ENCODE peak calls at places on chromosomes 2 and 18, in nine cellular contexts. P is heart left ventricle, B is GM12864, C is neural progenitor cell, I is astrocyte of the cerebellum, E is AG04450, L is uterus, O is left ventricle myocardium inferior, Y is thyroid gland. Z is an unnamed sample.

GRCh38 chr2:96100893-96101304 is 15.5 kb downstream of the ADRA2B start:
- DNase-seq in L (no peak), Y (no peak), I (no peak), E (no peak), P (no peak), O (no peak), C (no peak), B (no peak), Z (no peak)

GRCh38 chr2:64453710-64454315 is at the start of gene LGALSL:
- DNase-seq in I (no peak), E (no peak), P (peak), Y (peak), B (no peak), L (no peak), O (peak), C (peak), Z (peak)

GRCh38 chr18:39105095-39105494 is 1539.5 kb upstream of the CELF4 start:
- DNase-seq in L (no peak), Y (no peak), O (no peak), C (no peak), P (no peak), I (no peak), E (no peak), B (no peak), Z (no peak)

GRCh38 chr2:178833382-178833781 is 26.2 kb upstream of the TTN start:
- DNase-seq in Y (no peak), P (no peak), I (no peak), O (no peak), B (no peak), C (no peak), L (no peak), E (no peak), Z (no peak)

GRCh38 chr2:181312515-181312927 is 144.7 kb upstream of the ITGA4 start:
- DNase-seq in E (no peak), C (no peak), O (no peak), Y (no peak), I (no peak), B (peak), P (no peak), L (no peak), Z (no peak)

GRCh38 chr2:9538000-9538507 is 17.6 kb downstream of the ADAM17 start:
- DNase-seq in C (no peak), I (peak), Y (no peak), E (no peak), B (no peak), O (no peak), P (no peak), L (no peak), Z (peak)

GRCh38 chr2:211454684-211455083 is 898.3 kb downstream of the CPS1 start:
- DNase-seq in I (no peak), B (no peak), O (no peak), E (no peak), Y (peak), C (peak), L (no peak), P (no peak), Z (no peak)

GRCh38 chr18:21897811-21898210 is 157.2 kb downstream of the MIB1 start:
- DNase-seq in Y (peak), C (peak), P (peak), L (no peak), B (peak), O (no peak), E (no peak), I (peak), Z (peak)

GRCh38 chr18:79487198-79488165 is 91.8 kb downstream of the NFATC1 start:
- DNase-seq in P (peak), Y (no peak), B (no peak), E (no peak), O (peak), I (no peak), L (no peak), C (no peak), Z (no peak)

GRCh38 chr18:7645756-7646155 is 78.6 kb downstream of the PTPRM start:
- DNase-seq in O (no peak), E (no peak), I (no peak), Y (peak), L (no peak), C (no peak), B (no peak), P (no peak), Z (no peak)

GRCh38 chr18:76349067-76349715 is 145.9 kb downstream of the ZNF516 start:
- DNase-seq in C (peak), B (peak), I (peak), E (no peak), Y (peak), O (peak), L (peak), P (peak), Z (peak)

GRCh38 chr2:17506736-17507616 is 11.3 kb downstream of the RAD51AP2 start:
- DNase-seq in P (no peak), B (no peak), I (no peak), E (no peak), C (no peak), O (no peak), L (no peak), Y (no peak), Z (no peak)

GRCh38 chr2:68745006-68745405 is 10.4 kb downstream of the ARHGAP25 start:
- DNase-seq in P (no peak), B (no peak), E (no peak), L (no peak), I (no peak), C (no peak), Y (no peak), O (no peak), Z (no peak)

GRCh38 chr2:181470815-181471214 is 13.6 kb downstream of the ITGA4 start:
- DNase-seq in B (no peak), P (no peak), C (no peak), L (no peak), O (no peak), Y (no peak), E (no peak), I (no peak), Z (no peak)

GRCh38 chr18:13608791-13609552 is 117.4 kb downstream of the FAM210A start:
- DNase-seq in B (no peak), C (no peak), I (no peak), O (no peak), Y (peak), E (no peak), L (no peak), P (no peak), Z (no peak)

GRCh38 chr2:33160217-33160616 is 213.5 kb downstream of the LTBP1 start:
- DNase-seq in B (no peak), E (no peak), Y (no peak), L (no peak), O (no peak), C (no peak), I (peak), P (no peak), Z (peak)

GRCh38 chr2:132690664-132691303 is 20.8 kb upstream of the LYPD1 start:
- DNase-seq in B (no peak), L (no peak), P (no peak), Y (no peak), I (no peak), C (no peak), E (peak), O (no peak), Z (no peak)

GRCh38 chr18:71878226-71878625 is 665.9 kb downstream of the CBLN2 start:
- DNase-seq in E (no peak), P (no peak), I (no peak), B (no peak), O (no peak), L (no peak), Y (no peak), C (no peak), Z (no peak)

GRCh38 chr2:186590538-186591441 is 934 bp downstream of the ITGAV start:
- DNase-seq in B (no peak), I (no peak), Y (peak), L (no peak), O (no peak), E (no peak), C (peak), P (no peak), Z (peak)

GRCh38 chr2:239110595-239111048 is 262.7 kb downstream of the TWIST2 start:
- DNase-seq in O (no peak), L (peak), C (no peak), I (no peak), B (no peak), P (no peak), E (no peak), Y (no peak), Z (no peak)

GRCh38 chr2:6880200-6880733 is 2.7 kb downstream of the RSAD2 start:
- DNase-seq in P (no peak), L (no peak), Y (no peak), O (no peak), I (no peak), C (no peak), E (no peak), B (no peak), Z (no peak)

GRCh38 chr2:122341007-122341406 is 585.6 kb downstream of the TSN start:
- DNase-seq in P (no peak), I (no peak), Y (no peak), L (no peak), O (no peak), C (no peak), E (no peak), B (no peak), Z (peak)

GRCh38 chr2:114346658-114347057 is 95.8 kb upstream of the DPP10 start:
- DNase-seq in E (no peak), I (no peak), Y (no peak), B (no peak), O (no peak), C (no peak), L (no peak), P (no peak), Z (no peak)

GRCh38 chr2:105804266-105804665 is 59.6 kb downstream of the NCK2 start:
- DNase-seq in I (peak), L (no peak), P (no peak), Y (no peak), O (no peak), C (no peak), E (no peak), B (no peak), Z (peak)

GRCh38 chr2:26901326-26902183 is 53.6 kb downstream of the DPYSL5 start:
- DNase-seq in B (no peak), I (no peak), L (no peak), E (no peak), Y (no peak), P (peak), C (peak), O (peak), Z (no peak)

DNA sequence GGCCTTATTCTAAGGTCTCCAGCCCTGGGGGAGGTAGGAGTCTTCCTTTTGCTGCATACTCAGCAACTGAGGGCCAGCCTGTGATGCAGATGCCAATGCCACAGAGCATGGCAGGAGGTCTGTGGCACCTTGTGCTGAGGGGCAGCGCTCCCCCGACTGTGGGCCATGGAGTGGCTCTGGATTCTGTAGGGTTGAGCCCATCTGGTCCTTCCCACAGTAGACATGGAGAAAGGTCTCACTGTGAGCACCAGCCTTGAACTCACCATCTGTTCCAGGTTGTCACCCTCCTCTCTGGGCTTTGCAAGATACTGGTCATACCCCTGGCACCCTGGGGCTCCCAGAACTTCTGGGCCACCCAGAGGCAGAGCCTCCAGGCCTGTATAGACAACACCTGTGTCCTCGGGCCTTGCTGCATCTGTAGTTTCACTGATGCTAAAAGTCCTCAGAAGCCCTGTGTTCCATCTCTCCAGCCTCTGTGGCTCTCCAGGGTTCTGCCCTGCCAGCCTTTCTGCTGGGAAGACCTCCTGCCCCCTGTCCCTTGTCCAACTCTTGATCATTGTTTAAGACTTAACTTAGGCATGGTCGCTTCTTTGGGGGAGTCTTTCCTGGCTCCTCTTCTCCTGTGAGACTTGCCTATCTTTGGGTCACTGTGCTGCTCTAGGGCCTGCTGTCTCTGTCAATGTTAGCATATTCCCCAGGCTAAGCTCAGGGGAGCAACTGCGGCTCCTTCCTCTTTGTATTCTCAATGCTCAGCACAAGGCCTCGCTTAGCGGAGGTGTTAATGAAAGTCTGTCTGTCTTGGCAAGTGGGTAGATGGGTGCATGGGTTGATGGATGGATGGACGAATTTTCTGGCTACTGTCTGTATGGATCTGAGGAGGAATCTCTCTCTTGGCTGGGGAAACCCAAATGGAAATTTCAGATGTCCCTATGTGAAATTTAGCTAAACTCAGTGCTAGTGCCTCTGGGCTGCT is 160.9 kb downstream of the DYSF start:
- DNase-seq in P (no peak), I (no peak), E (no peak), Y (no peak), C (no peak), B (no peak), O (no peak), L (peak), Z (no peak)
- TF ChIP-seq CTCF in P (no peak), I (no peak), E (no peak), Y (no peak), C (no peak), B (no peak), O (no peak), L (no peak), Z (no peak)

GRCh38 chr18:32771169-32771751 is 1.6 kb downstream of the KLHL14 start:
- DNase-seq in E (no peak), P (no peak), L (no peak), C (peak), I (no peak), B (no peak), O (no peak), Y (peak), Z (no peak)

GRCh38 chr18:32770181-32770650 is 2.6 kb downstream of the KLHL14 start:
- DNase-seq in L (no peak), O (no peak), I (no peak), C (peak), Y (peak), B (no peak), E (no peak), P (no peak), Z (no peak)

GRCh38 chr18:32769242-32770180 is 3.3 kb downstream of the KLHL14 start:
- DNase-seq in L (no peak), C (peak), Y (peak), B (no peak), I (no peak), O (no peak), P (no peak), E (no peak), Z (no peak)

GRCh38 chr18:32771871-32772499 is 838 bp downstream of the KLHL14 start:
- DNase-seq in O (no peak), C (peak), E (no peak), L (no peak), Y (peak), I (no peak), B (no peak), P (no peak), Z (no peak)

GRCh38 chr18:32770651-32771168 is 2.1 kb downstream of the KLHL14 start:
- DNase-seq in I (no peak), C (peak), O (no peak), P (no peak), B (no peak), L (no peak), Y (peak), E (no peak), Z (no peak)
- H3K4me3 ChIP-seq in I (peak), C (peak), O (peak), P (peak), B (no peak), L (peak), Y (peak), E (no peak), Z (no peak)

GRCh38 chr2:212517693-212518092 is 20.9 kb downstream of the ERBB4 start:
- DNase-seq in I (no peak), Y (no peak), C (no peak), P (no peak), O (no peak), L (no peak), B (no peak), E (no peak), Z (no peak)
- TF ChIP-seq CTCF in I (peak), Y (no peak), C (no peak), P (no peak), O (no peak), L (no peak), B (no peak), E (no peak), Z (no peak)

GRCh38 chr2:709138-709779 is 32.1 kb upstream of the TMEM18 start:
- DNase-seq in Y (no peak), E (no peak), L (no peak), C (no peak), B (no peak), I (no peak), P (no peak), O (no peak), Z (no peak)
- H3K4me3 ChIP-seq in Y (no peak), E (no peak), L (no peak), C (no peak), B (no peak), I (no peak), P (no peak), O (no peak), Z (no peak)

GRCh38 chr2:11830708-11831301 is 84.4 kb downstream of the LPIN1 start:
- DNase-seq in C (no peak), E (no peak), L (no peak), O (no peak), I (no peak), Y (no peak), P (no peak), B (no peak), Z (no peak)

GRCh38 chr2:11831415-11831814 is 85.0 kb downstream of the LPIN1 start:
- DNase-seq in P (no peak), O (no peak), B (no peak), Y (no peak), L (no peak), C (no peak), I (no peak), E (no peak), Z (no peak)

GRCh38 chr2:11829324-11829946 is 83.0 kb downstream of the LPIN1 start:
- DNase-seq in B (peak), C (peak), P (peak), Y (peak), O (peak), I (peak), L (peak), E (no peak), Z (peak)

GRCh38 chr2:11828933-11829323 is 82.5 kb downstream of the LPIN1 start:
- DNase-seq in C (no peak), P (no peak), L (no peak), E (no peak), B (no peak), O (no peak), Y (no peak), I (no peak), Z (no peak)

DNA sequence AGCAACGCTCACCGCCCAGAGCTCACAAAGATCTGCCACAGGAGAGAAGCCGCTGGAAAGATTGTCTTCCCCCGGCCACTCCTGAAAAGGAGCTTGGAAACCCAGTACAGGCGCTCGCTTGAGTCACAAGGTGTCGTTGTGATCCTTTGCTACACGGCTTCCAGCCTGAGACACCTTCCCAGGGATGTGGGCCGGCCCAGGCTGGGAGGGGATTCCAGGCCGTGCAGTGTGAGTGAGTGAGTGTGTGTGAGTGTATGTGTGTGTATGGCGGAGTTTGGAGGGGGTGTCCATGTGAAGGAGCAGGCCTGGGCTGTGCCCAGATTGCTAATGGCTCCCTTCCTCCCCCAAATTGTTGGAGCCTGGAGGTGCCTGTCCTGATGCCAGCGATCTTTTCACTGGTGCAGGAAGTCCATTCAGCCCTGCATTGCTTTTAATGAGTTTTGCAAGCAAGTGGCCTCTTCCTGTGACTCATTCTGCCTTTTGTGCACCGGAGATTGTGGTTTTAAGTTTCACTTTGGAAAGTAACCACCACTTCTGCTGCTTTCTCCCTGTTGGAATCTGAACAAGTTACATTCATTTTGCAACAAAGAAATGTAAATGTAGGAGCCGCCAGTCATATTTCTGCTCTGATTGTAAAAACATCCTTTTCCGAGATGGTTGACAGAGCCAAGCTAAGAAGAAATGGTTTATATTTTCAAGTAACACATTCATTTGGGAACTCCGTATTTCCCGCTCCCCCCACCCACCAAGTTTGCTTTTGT is 83.7 kb downstream of the LPIN1 start:
- DNase-seq in P (peak), I (peak), E (peak), B (peak), Y (peak), L (peak), O (peak), C (peak), Z (peak)
- TF ChIP-seq CTCF in P (peak), I (peak), E (peak), B (no peak), Y (peak), L (peak), O (peak), C (peak), Z (peak)

Z was measured in fibroblast of pulmonary artery.